ENCODE peak calls at places on chromosomes 16 and 17, in ten cellular contexts. N, T, U, W, K, I, H, R, L and G are unnamed samples.
A peak's percentile ranks its signal among the peaks of the same experiment; 100 is the strongest.

GRCh38 chr17:78831688-78832540 is 8.7 kb downstream of the USP36 start:
- DNase-seq in N (no peak), T (no peak), U (no peak), W (peak; percentile 14), K (no peak), I (no peak), H (no peak), R (no peak), L (no peak), G (no peak)

GRCh38 chr17:59361916-59362810 is 30.7 kb downstream of the YPEL2 start:
- DNase-seq in N (peak; percentile 83), T (no peak), U (peak; percentile 87), W (no peak), K (peak; percentile 96), I (peak; percentile 28), H (no peak), R (no peak), L (no peak), G (no peak)

GRCh38 chr16:57645691-57646387 is 17.4 kb downstream of the ADGRG1 start:
- DNase-seq in N (no peak), T (peak; percentile 77), U (peak; percentile 46), W (no peak), K (peak; percentile 69), I (no peak), H (no peak), R (no peak), L (no peak), G (no peak)

GRCh38 chr17:16419929-16420271 is 4.5 kb downstream of the TRPV2 start:
- DNase-seq in N (no peak), T (no peak), U (peak; percentile 81), W (no peak), K (peak; percentile 87), I (no peak), H (no peak), R (no peak), L (no peak), G (no peak)

GRCh38 chr17:80513892-80514291 is 30.7 kb upstream of the RPTOR start:
- DNase-seq in N (no peak), T (no peak), U (peak; percentile 68), W (no peak), K (no peak), I (no peak), H (no peak), R (no peak), L (no peak), G (no peak)

GRCh38 chr17:69672924-69673323 is 258.4 kb downstream of the MAP2K6 start:
- DNase-seq in N (peak; percentile 31), T (no peak), U (peak; percentile 32), W (no peak), K (peak; percentile 48), I (no peak), H (no peak), R (no peak), L (no peak), G (no peak)

GRCh38 chr17:40843242-40843641 is 20.8 kb upstream of the KRT10 start:
- DNase-seq in N (no peak), T (no peak), U (no peak), W (no peak), K (no peak), I (no peak), H (no peak), R (no peak), L (no peak), G (no peak)

GRCh38 chr17:32998111-32998892 is 6.7 kb downstream of the SPACA3 start:
- DNase-seq in N (peak; percentile 8), T (peak; percentile 82), U (peak; percentile 61), W (peak; percentile 80), K (peak; percentile 68), I (peak; percentile 87), H (peak; percentile 86), R (peak; percentile 94), L (peak; percentile 41), G (no peak)

GRCh38 chr16:12958366-12958765 is 57.0 kb downstream of the SHISA9 start:
- DNase-seq in N (no peak), T (no peak), U (no peak), W (no peak), K (peak; percentile 17), I (no peak), H (no peak), R (no peak), L (no peak), G (no peak)

GRCh38 chr16:3047387-3047720 is 993 bp downstream of the MMP25 start:
- DNase-seq in N (no peak), T (no peak), U (no peak), W (no peak), K (no peak), I (no peak), H (no peak), R (no peak), L (no peak), G (no peak)

GRCh38 chr16:540645-541340 is 13.3 kb downstream of the CAPN15 start:
- DNase-seq in N (no peak), T (no peak), U (no peak), W (no peak), K (no peak), I (no peak), H (no peak), R (no peak), L (no peak), G (no peak)

GRCh38 chr17:81382851-81383250 is 12.4 kb upstream of the BAHCC1 start:
- DNase-seq in N (no peak), T (no peak), U (no peak), W (no peak), K (no peak), I (no peak), H (no peak), R (no peak), L (no peak), G (no peak)

GRCh38 chr16:27253526-27253930 is 15.0 kb downstream of the NSMCE1 start:
- DNase-seq in N (peak; percentile 65), T (no peak), U (peak; percentile 85), W (no peak), K (peak; percentile 90), I (no peak), H (no peak), R (no peak), L (no peak), G (no peak)

GRCh38 chr16:15572329-15573001 is 70.5 kb downstream of the MARF1 start:
- DNase-seq in N (peak; percentile 86), T (no peak), U (no peak), W (no peak), K (peak; percentile 93), I (no peak), H (no peak), R (peak; percentile 61), L (no peak), G (no peak)

GRCh38 chr16:27880312-27880711 is 183.2 kb downstream of the GSG1L start:
- DNase-seq in N (no peak), T (no peak), U (no peak), W (no peak), K (no peak), I (no peak), H (no peak), R (no peak), L (no peak), G (no peak)

GRCh38 chr17:3879181-3879580 is 13.7 kb downstream of the CAMKK1 start:
- DNase-seq in N (peak; percentile 82), T (peak; percentile 70), U (no peak), W (no peak), K (peak; percentile 74), I (no peak), H (no peak), R (peak; percentile 51), L (no peak), G (no peak)

GRCh38 chr17:17732892-17733670 is 51.8 kb downstream of the RAI1 start:
- DNase-seq in N (no peak), T (no peak), U (peak; percentile 39), W (no peak), K (peak; percentile 56), I (no peak), H (no peak), R (no peak), L (no peak), G (no peak)

DNA sequence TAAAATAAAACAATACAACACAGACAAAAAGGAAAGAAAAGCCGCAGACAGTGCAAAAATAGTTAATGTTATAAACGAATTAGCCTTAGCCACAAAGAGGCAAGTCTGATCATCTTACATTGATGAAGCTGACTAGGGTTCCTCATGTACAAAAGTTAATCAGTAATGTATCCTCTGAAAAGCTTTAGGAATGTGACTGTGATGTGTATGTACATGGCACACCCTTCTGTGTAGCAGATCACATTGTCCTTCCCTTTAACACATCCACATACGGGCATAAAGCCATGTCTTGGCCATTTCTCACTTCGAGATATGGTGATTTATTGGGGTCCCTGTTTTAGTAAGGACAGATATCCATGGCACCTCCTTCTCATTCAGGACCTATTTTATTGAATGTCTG is 1327.5 kb upstream of the CDH8 start:
- DNase-seq in N (no peak), T (no peak), U (no peak), W (no peak), K (no peak), I (no peak), H (no peak), R (no peak), L (no peak), G (no peak)
- H3K4me3 ChIP-seq in N (no peak overlapping the region), T (no peak overlapping the region), U (no peak overlapping the region), W (no peak overlapping the region), K (no peak overlapping the region), I (no peak overlapping the region), H (no peak overlapping the region), R (no peak overlapping the region), L (no peak overlapping the region), G (no peak overlapping the region)

GRCh38 chr17:42639484-42640474 is 19.3 kb upstream of the TUBG2 start:
- DNase-seq in N (no peak), T (no peak), U (no peak), W (no peak), K (no peak), I (no peak), H (no peak), R (no peak), L (no peak), G (no peak)
- H3K4me3 ChIP-seq in N (no peak overlapping the region), T (no peak overlapping the region), U (no peak overlapping the region), W (no peak overlapping the region), K (no peak overlapping the region), I (no peak overlapping the region), H (no peak overlapping the region), R (no peak overlapping the region), L (no peak overlapping the region), G (no peak overlapping the region)

GRCh38 chr17:74763565-74764387 is 12.4 kb downstream of the NAT9 start:
- DNase-seq in N (no peak), T (no peak), U (no peak), W (no peak), K (no peak), I (peak; percentile 49), H (no peak), R (peak; percentile 81), L (no peak), G (no peak)
- H3K4me3 ChIP-seq in N (no peak overlapping the region), T (no peak overlapping the region), U (no peak overlapping the region), W (no peak overlapping the region), K (no peak overlapping the region), I (no peak overlapping the region), H (no peak overlapping the region), R (no peak overlapping the region), L (no peak overlapping the region), G (no peak overlapping the region)

DNA sequence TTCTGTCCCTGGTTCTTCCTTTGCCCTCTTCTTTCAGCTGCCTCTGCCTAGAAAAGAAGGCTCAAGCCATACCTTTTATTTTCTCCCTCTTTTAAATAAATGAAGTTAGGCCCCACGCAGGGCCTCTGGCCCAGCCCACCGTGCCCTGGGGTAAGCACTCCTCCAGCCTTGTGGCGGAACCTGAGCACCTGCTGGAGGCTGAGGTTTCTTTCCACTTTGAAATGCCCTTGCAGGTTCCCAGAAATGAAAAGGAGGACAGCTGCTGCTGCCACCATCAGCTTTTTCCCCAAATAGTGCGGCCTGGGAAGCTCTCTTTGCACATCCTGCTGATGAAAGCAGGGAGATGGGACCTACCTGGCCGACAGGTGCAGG is 139.4 kb downstream of the CCDC182 start:
- DNase-seq in N (no peak), T (no peak), U (no peak), W (no peak), K (no peak), I (no peak), H (no peak), R (no peak), L (no peak), G (no peak)
- H3K4me3 ChIP-seq in N (no peak overlapping the region), T (peak overlapping the region; percentile 19), U (no peak overlapping the region), W (peak overlapping the region; percentile 21), K (no peak overlapping the region), I (no peak overlapping the region), H (no peak overlapping the region), R (no peak overlapping the region), L (no peak overlapping the region), G (no peak overlapping the region)